ENCODE peak calls at places on chromosome 6, in eight cellular contexts. F is mesothelial cell of epicardium, D is AG10803, L is uterus, T is fibroblast of lung, K is GM20000, B is kidney epithelial cell, I is choroid plexus epithelial cell. M is an unnamed sample.
A peak's percentile ranks its signal among the peaks of the same experiment; 100 is the strongest.

GRCh38 chr6:118980063-118980462 is 45.1 kb upstream of the MCM9 start:
- DNase-seq in F (no peak), D (peak; percentile 36), L (no peak), T (peak; percentile 86), K (no peak), B (no peak), I (peak; percentile 73), M (peak; percentile 25)

GRCh38 chr6:50649086-50649485 is 64.2 kb upstream of the TFAP2D start:
- DNase-seq in F (no peak), D (no peak), L (no peak), T (no peak), K (no peak), B (no peak), I (no peak), M (no peak)

GRCh38 chr6:164109770-164110140 is 695.2 kb downstream of the QKI start:
- DNase-seq in F (no peak), D (peak; percentile 6), L (no peak), T (no peak), K (no peak), B (no peak), I (peak; percentile 30), M (peak; percentile 38)

GRCh38 chr6:87045521-87046075 is 49.3 kb downstream of the CGA start:
- DNase-seq in F (no peak), D (no peak), L (no peak), T (no peak), K (no peak), B (no peak), I (no peak), M (no peak)

GRCh38 chr6:28258877-28259777 is at the start of gene NKAPL:
- DNase-seq in F (no peak), D (peak; percentile 66), L (peak; percentile 75), T (peak; percentile 83), K (peak; percentile 25), B (no peak), I (peak; percentile 89), M (peak; percentile 43)

GRCh38 chr6:141922898-141923297 is 209.8 kb upstream of the GJE1 start:
- DNase-seq in F (no peak), D (no peak), L (no peak), T (no peak), K (no peak), B (no peak), I (no peak), M (no peak)

GRCh38 chr6:38771111-38771694 is 56.1 kb downstream of the DNAH8 start:
- DNase-seq in F (no peak), D (peak; percentile 3), L (no peak), T (peak; percentile 0), K (no peak), B (no peak), I (peak; percentile 43), M (no peak)

GRCh38 chr6:7502743-7503142 is 38.7 kb upstream of the DSP start:
- DNase-seq in F (no peak), D (no peak), L (no peak), T (no peak), K (no peak), B (no peak), I (no peak), M (no peak)

GRCh38 chr6:20182926-20183521 is 29.2 kb downstream of the MBOAT1 start:
- DNase-seq in F (no peak), D (no peak), L (no peak), T (no peak), K (no peak), B (peak; percentile 28), I (peak; percentile 42), M (no peak)

GRCh38 chr6:15132854-15133670 is 112.8 kb upstream of the JARID2 start:
- DNase-seq in F (no peak), D (peak; percentile 71), L (peak; percentile 19), T (peak; percentile 48), K (no peak), B (peak; percentile 85), I (peak; percentile 50), M (no peak)

GRCh38 chr6:149366237-149366921 is 33.7 kb upstream of the SUMO4 start:
- DNase-seq in F (no peak), D (no peak), L (no peak), T (no peak), K (no peak), B (no peak), I (no peak), M (no peak)

GRCh38 chr6:11043961-11044711 is at the start of gene ELOVL2:
- DNase-seq in F (peak; percentile 61), D (peak; percentile 27), L (no peak), T (peak; percentile 37), K (peak; percentile 84), B (no peak), I (peak; percentile 26), M (no peak)

GRCh38 chr6:125596020-125596419 is 153.4 kb upstream of the HEY2 start:
- DNase-seq in F (no peak), D (no peak), L (no peak), T (no peak), K (no peak), B (no peak), I (no peak), M (no peak)

DNA sequence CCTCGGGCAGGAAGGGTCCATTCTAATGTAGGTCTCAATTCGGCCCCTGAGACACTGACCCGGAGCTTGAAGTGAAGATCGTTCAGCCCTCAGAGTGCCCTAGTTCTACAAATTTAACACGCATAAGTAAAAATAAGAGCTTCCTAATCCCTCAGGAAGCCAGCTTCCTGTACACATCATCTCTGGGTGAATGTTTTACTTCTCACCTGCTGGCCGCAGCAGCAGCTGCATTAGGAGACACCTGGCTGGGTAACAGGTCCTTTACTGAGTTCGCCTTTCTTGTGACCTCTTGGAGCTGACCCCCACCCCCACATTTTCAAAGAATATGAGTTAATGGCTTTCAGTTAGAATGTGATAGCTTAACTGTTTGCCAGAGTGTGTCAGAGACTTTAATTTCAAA is 165.0 kb downstream of the SMOC2 start:
- DNase-seq in F (no peak), D (no peak), L (no peak), T (no peak), K (no peak), B (no peak), I (no peak), M (no peak)
- TF ChIP-seq CTCF in F (no peak), D (no peak), L (no peak), T (no peak), K (no peak), B (peak; percentile 7), I (no peak), M (no peak)

GRCh38 chr6:36840471-36841461 is 1.5 kb upstream of the CPNE5 start:
- DNase-seq in F (no peak), D (no peak), L (peak; percentile 60), T (no peak), K (peak; percentile 39), B (no peak), I (no peak), M (no peak)

GRCh38 chr6:36838896-36839818 is at the start of gene CPNE5:
- DNase-seq in F (peak; percentile 33), D (no peak), L (peak; percentile 63), T (no peak), K (no peak), B (no peak), I (no peak), M (no peak)

GRCh38 chr6:36837686-36838085 is 1.6 kb downstream of the CPNE5 start:
- DNase-seq in F (no peak), D (no peak), L (no peak), T (no peak), K (no peak), B (no peak), I (no peak), M (no peak)

GRCh38 chr6:36841756-36842155 is 2.5 kb upstream of the CPNE5 start:
- DNase-seq in F (no peak), D (no peak), L (no peak), T (no peak), K (no peak), B (no peak), I (no peak), M (no peak)

DNA sequence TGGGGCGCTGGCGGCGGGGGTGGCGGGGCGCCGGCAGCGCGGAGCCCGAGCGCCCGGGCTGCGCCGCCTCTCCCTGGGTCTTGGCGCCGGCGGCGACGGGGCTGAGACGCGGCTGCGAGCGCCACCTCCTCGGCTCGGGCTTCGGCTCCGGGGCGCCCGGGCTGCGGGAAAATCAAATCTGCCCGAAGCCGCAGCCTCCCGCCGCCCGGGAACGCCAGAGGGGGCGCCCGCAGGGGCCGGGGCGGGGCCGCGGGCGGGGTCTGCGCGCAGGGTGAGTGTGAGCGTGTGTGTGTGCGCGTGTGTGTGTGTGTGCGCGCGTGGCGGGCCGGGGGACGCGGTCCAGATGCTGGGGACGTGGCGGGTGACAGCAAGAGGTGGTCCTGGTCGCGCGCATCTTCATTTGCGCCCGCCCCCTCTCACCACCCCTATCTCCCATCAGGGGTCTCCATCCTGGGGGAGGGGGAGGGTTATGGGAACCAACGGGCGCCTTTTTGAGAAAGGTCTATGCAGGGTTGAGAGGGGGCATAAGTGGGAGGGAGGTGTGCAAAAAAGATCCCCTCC is 655 bp upstream of the CPNE5 start:
- DNase-seq in F (peak; percentile 35), D (no peak), L (peak; percentile 77), T (peak; percentile 25), K (peak; percentile 72), B (no peak), I (no peak), M (no peak)
- TF ChIP-seq CTCF in F (no peak), D (no peak), L (no peak), T (peak; percentile 7), K (peak; percentile 2), B (no peak), I (peak; percentile 3), M (no peak)

GRCh38 chr6:146890644-146891434 is 292.1 kb downstream of the ADGB start:
- DNase-seq in F (no peak), D (peak; percentile 64), L (no peak), T (no peak), K (no peak), B (no peak), I (no peak), M (no peak)
- TF ChIP-seq CTCF in F (no peak), D (peak; percentile 30), L (no peak), T (no peak), K (no peak), B (peak; percentile 21), I (peak; percentile 38), M (no peak)

GRCh38 chr6:139016337-139017213 is 12.0 kb upstream of the ABRACL start:
- DNase-seq in F (no peak), D (no peak), L (no peak), T (no peak), K (peak; percentile 59), B (no peak), I (no peak), M (no peak)

GRCh38 chr6:139014945-139015344 is 13.6 kb upstream of the ABRACL start:
- DNase-seq in F (no peak), D (no peak), L (no peak), T (no peak), K (no peak), B (no peak), I (no peak), M (no peak)

GRCh38 chr6:139020689-139021088 is 7.9 kb upstream of the ABRACL start:
- DNase-seq in F (no peak), D (no peak), L (no peak), T (no peak), K (no peak), B (no peak), I (no peak), M (no peak)

GRCh38 chr6:139019722-139020121 is 8.8 kb upstream of the ABRACL start:
- DNase-seq in F (no peak), D (no peak), L (no peak), T (no peak), K (no peak), B (no peak), I (no peak), M (no peak)

DNA sequence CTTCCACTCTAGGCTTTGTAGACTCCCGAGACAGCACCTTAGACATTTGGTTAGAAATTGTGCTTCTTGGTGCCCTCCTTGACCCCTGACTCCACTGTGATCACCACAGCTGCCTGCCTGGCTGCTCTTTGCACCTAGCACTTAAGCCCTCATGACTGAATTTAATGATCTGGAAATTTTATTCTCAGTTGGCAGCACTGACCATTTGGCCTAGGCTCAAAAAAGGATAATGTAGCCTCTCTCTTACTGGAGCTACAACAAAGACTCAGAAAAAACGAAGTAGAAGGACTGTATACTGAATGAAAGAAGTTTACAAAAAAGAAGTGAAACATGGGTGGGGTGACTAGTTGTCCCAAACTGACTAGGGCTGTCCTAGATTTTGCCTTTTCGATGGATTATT is 11.3 kb upstream of the ABRACL start:
- DNase-seq in F (no peak), D (no peak), L (peak; percentile 22), T (no peak), K (no peak), B (no peak), I (no peak), M (no peak)
- TF ChIP-seq CTCF in F (no peak), D (no peak), L (no peak), T (no peak), K (no peak), B (no peak), I (no peak), M (no peak)

M was measured in tibial nerve.